ENCODE peak calls at places on chromosomes 6 and 20, in seven cellular contexts. Y is NCI-H1105; E is aorta; Q is GM12878; Z is spleen; B is activated CD8-positive, alpha-beta memory T cell treated with anti-CD3 and anti-CD28 coated beads, Interleukin-2, amount 50 U/mL, for 4 hours; W is activated CD4-positive, alpha-beta T cell treated with anti-CD3 and anti-CD28 coated beads, Interleukin-2, amount 10 ng/mL, durations not matched to agents 7 days and 5 days. C is an unnamed sample.

GRCh38 chr6:169029861-169030260 is 223.8 kb downstream of the THBS2 start:
- DNase-seq in E (no peak), B (no peak), Z (no peak), Y (no peak), Q (no peak), W (no peak), C (no peak)

GRCh38 chr20:52340036-52340634 is 148.6 kb upstream of the ZFP64 start:
- DNase-seq in E (no peak), Z (no peak), Q (no peak), W (no peak), B (no peak), Y (no peak), C (no peak)

GRCh38 chr6:96301023-96301422 is 220.6 kb upstream of the UFL1 start:
- DNase-seq in B (no peak), Z (no peak), Q (no peak), W (no peak), Y (no peak), E (no peak), C (no peak)

GRCh38 chr6:157513004-157513603 is 132.1 kb downstream of the ZDHHC14 start:
- DNase-seq in E (no peak), W (no peak), Q (no peak), Y (no peak), Z (no peak), B (no peak), C (no peak)

GRCh38 chr6:36459483-36459882 is 16.7 kb downstream of the KCTD20 start:
- DNase-seq in Z (no peak), W (no peak), Y (no peak), Q (no peak), E (no peak), B (no peak), C (no peak)

GRCh38 chr6:153108320-153108719 is 22.8 kb downstream of the RGS17 start:
- DNase-seq in Z (no peak), E (no peak), Q (no peak), B (no peak), Y (no peak), W (no peak), C (no peak)

GRCh38 chr6:39260953-39261352 is 31.7 kb upstream of the KCNK5 start:
- DNase-seq in Z (peak), E (no peak), B (no peak), W (no peak), Q (no peak), Y (no peak), C (no peak)

GRCh38 chr20:46352370-46352938 is 44.2 kb upstream of the CDH22 start:
- DNase-seq in Y (no peak), W (no peak), Z (no peak), E (no peak), Q (no peak), B (no peak), C (no peak)

GRCh38 chr6:52647199-52647598 is 23.7 kb upstream of the TMEM14A start:
- DNase-seq in E (no peak), W (no peak), Z (no peak), Y (no peak), Q (no peak), B (no peak), C (no peak)